ENCODE peak calls at places on chromosomes 12 and 14, in four cellular contexts. N, I, K and L are unnamed samples.

GRCh38 chr14:69797573-69798338 is 715 bp upstream of the SLC10A1 start:
- DNase-seq in N (no peak), I (no peak), K (no peak), L (no peak)

GRCh38 chr12:107759410-107759809 is 1.5 kb downstream of the PRDM4 start:
- DNase-seq in N (peak; percentile 74), I (peak; percentile 92), K (peak; percentile 28), L (peak; percentile 89)

GRCh38 chr12:92905258-92905810 is 23.8 kb downstream of the EEA1 start:
- DNase-seq in N (no peak), I (no peak), K (no peak), L (no peak)

GRCh38 chr14:35854696-35855270 is 28.6 kb downstream of the BRMS1L start:
- DNase-seq in N (no peak), I (no peak), K (peak; percentile 16), L (no peak)

GRCh38 chr14:36028218-36028617 is 148.3 kb downstream of the PTCSC3 start:
- DNase-seq in N (no peak), I (peak; percentile 28), K (peak; percentile 19), L (no peak)

GRCh38 chr14:75196468-75196867 is 20.1 kb upstream of the TMED10 start:
- DNase-seq in N (no peak), I (peak; percentile 23), K (peak; percentile 34), L (peak; percentile 40)

GRCh38 chr12:94427520-94428381 is 31.9 kb downstream of the CEP83 start:
- DNase-seq in N (no peak), I (no peak), K (no peak), L (peak; percentile 21)

GRCh38 chr14:44107156-44107555 is 399.9 kb downstream of the FSCB start:
- DNase-seq in N (no peak), I (no peak), K (no peak), L (no peak)

GRCh38 chr12:46207644-46208043 is 61.2 kb downstream of the SLC38A1 start:
- DNase-seq in N (no peak), I (no peak), K (no peak), L (no peak)

GRCh38 chr12:80936642-80937390 is 918 bp downstream of the LIN7A start:
- DNase-seq in N (peak; percentile 44), I (peak; percentile 7), K (no peak), L (peak; percentile 63)

GRCh38 chr14:80974338-80975078 is 19.1 kb downstream of the TSHR start:
- DNase-seq in N (no peak), I (no peak), K (no peak), L (peak; percentile 3)

GRCh38 chr14:71362282-71362681 is 455.0 kb downstream of the PCNX1 start:
- DNase-seq in N (no peak), I (no peak), K (no peak), L (no peak)

GRCh38 chr14:69842671-69843407 is 36.4 kb upstream of the SMOC1 start:
- DNase-seq in N (no peak), I (no peak), K (no peak), L (no peak)

GRCh38 chr12:119685375-119685774 is 17.4 kb downstream of the PRKAB1 start:
- DNase-seq in N (no peak), I (no peak), K (no peak), L (no peak)

GRCh38 chr12:12870454-12870853 is 20.9 kb upstream of the GPRC5A start:
- DNase-seq in N (no peak), I (peak; percentile 96), K (no peak), L (peak; percentile 62)

DNA sequence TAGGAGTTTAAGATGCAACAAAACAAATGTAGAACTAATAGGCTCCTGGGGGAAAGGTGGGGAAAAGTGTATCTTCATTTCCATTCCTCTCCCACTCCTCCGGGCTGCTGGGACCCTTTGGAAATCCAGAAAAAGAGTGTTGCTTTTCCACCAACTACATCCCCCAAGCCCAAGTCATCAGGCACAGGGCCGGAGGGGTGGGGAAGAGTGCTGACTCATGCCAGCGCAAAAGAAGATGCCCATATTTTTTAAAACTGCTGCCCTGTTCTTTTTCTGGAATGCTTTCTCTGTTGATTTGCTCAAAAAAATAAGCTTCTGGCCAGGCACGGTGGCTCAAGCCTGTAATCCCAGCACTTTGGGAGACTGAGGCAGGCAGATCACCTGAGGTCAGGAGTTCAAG is 70.9 kb downstream of the TBK1 start:
- DNase-seq in N (no peak), I (no peak), K (no peak), L (no peak)
- TF ChIP-seq EZH2phosphoT487 in N (no peak), I (no peak), K (no peak), L (no peak)

GRCh38 chr14:97970222-97970621 is 1173.0 kb downstream of the VRK1 start:
- DNase-seq in N (no peak), I (no peak), K (no peak), L (no peak)
- H3K9me3 ChIP-seq in N (no peaks in the 10 kb centered on the region), I (no peaks in the 10 kb centered on the region), K (no peaks in the 10 kb centered on the region), L (no peaks in the 10 kb centered on the region)

DNA sequence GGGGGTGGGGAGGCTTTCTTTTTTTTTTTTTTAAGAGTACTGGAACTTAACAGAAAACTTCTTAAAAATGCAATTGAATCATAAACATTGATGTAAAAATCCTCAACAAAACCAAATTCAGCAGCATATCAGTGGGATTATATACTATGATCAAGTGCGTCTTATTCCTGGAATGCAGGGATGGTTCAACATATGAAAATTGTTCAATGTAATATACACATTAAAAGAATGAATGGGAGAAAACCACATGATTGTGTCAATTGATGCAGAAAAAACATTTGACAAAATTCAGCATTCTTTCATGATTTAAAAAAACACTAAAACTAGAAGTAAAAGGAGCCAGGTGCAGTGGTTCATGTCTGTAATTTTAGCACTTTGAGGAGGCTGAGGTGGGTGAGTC is 41.2 kb upstream of the CCT2 start:
- DNase-seq in N (no peak), I (no peak), K (no peak), L (no peak)
- TF ChIP-seq EZH2phosphoT487 in N (no peak), I (no peak), K (no peak), L (no peak)

DNA sequence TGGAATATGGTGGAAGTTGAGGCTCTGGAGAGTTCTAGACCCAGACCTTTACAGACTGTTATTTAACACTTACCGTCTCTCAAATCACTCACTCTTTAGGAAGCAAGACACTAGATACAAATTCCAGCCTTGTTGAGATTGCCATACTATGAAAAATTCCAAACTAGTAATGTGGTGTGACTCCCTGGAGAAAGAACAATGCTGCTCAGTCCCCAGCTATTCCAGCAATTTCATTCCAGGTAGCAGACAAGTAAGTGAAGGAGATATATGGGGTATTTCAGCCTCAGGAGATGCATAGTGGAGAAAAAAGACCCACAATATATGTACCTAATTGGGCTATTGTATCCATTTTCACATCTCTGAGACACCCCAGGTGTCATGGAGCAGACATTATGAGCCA is 678.9 kb upstream of the LMO3 start:
- DNase-seq in N (no peak), I (no peak), K (no peak), L (no peak)
- H3K9me3 ChIP-seq in N (no peaks in the 10 kb centered on the region), I (no peaks in the 10 kb centered on the region), K (no peaks in the 10 kb centered on the region), L (no peaks in the 10 kb centered on the region)

DNA sequence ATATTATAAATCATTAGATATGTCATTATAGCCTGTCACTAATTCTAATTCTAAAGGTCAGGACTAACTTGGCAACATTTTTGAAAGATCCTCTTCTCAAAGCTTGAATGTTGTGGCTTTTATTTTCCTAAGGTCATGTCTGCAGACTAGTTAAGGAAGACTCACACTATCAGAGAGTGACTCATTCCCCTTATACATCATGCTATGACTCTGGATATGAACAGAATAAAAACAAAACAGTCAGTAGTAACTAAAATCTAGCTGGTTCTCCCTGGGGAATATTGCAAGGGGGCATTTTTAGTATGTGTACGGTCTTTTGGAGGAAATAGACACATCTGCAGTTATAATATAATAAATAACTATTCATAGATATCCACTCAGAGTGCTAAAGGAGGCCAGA is 170.6 kb downstream of the SLC2A13 start:
- DNase-seq in N (no peak), I (no peak), K (no peak), L (no peak)
- TF ChIP-seq EZH2phosphoT487 in N (no peak), I (no peak), K (no peak), L (no peak)